ENCODE peak calls at places on chromosomes 4 and X, in four cellular contexts. H is HepG2, T is GM12878, V is K562. B is an unnamed sample.

GRCh38 chr4:71732706-71733105 is 51.2 kb downstream of the GC start:
- DNase-seq in T (no peak), H (peak; percentile 13), V (peak; percentile 17), B (peak; percentile 31)

GRCh38 chrX:17475820-17476219 is 100.8 kb downstream of the NHS start:
- DNase-seq in T (no peak), H (no peak), V (no peak), B (no peak)

GRCh38 chrX:105051364-105051763 is 169.1 kb downstream of the TEX13A start:
- DNase-seq in H (no peak), V (no peak), T (no peak), B (no peak)

GRCh38 chrX:68829594-68830485 is 1.0 kb downstream of the EFNB1 start:
- DNase-seq in H (no peak), V (no peak), T (no peak), B (no peak)

GRCh38 chr4:108426493-108426892 is 193.9 kb upstream of the RPL34 start:
- DNase-seq in T (no peak), H (no peak), V (no peak), B (no peak)

GRCh38 chr4:183364025-183364424 is 41.8 kb upstream of the CLDN24 start:
- DNase-seq in H (no peak), V (no peak), T (no peak), B (no peak)

GRCh38 chr4:5956285-5957021 is 61.8 kb downstream of the C4orf50 start:
- DNase-seq in H (peak; percentile 11), T (no peak), V (no peak), B (no peak)

GRCh38 chrX:97039363-97040029 is 155.8 kb downstream of the RPA4 start:
- DNase-seq in V (no peak), H (no peak), T (peak; percentile 61), B (no peak)

GRCh38 chr4:77104405-77105292 is 28.9 kb upstream of the CCNI start:
- DNase-seq in H (no peak), V (no peak), T (no peak), B (no peak)

GRCh38 chr4:7624361-7624760 is 189.6 kb upstream of the PSAPL1 start:
- DNase-seq in H (no peak), V (no peak), T (no peak), B (no peak)

GRCh38 chr4:77881460-77882295 is 19.0 kb downstream of the MRPL1 start:
- DNase-seq in T (no peak), V (no peak), H (peak; percentile 80), B (no peak)

GRCh38 chr4:145679991-145680455 is at the start of gene C4orf51:
- DNase-seq in T (no peak), V (no peak), H (peak; percentile 10), B (no peak)

GRCh38 chrX:130975947-130976346 is 72.9 kb upstream of the ENOX2 start:
- DNase-seq in H (peak; percentile 24), V (peak; percentile 39), T (no peak), B (peak; percentile 72)

GRCh38 chr4:173214661-173215060 is 46.0 kb downstream of the GALNT7 start:
- DNase-seq in V (no peak), T (no peak), H (no peak), B (no peak)

GRCh38 chrX:50484662-50485061 is 14.0 kb upstream of the DGKK start:
- DNase-seq in T (no peak), V (no peak), H (no peak), B (no peak)

GRCh38 chr4:54548831-54549460 is 108.8 kb upstream of the KIT start:
- DNase-seq in V (no peak), T (no peak), H (no peak), B (no peak)

GRCh38 chrX:21986596-21986995 is 45.5 kb upstream of the PHEX start:
- DNase-seq in V (no peak), T (no peak), H (no peak), B (no peak)

GRCh38 chrX:45320191-45320590 is 119.5 kb upstream of the DIPK2B start:
- DNase-seq in V (no peak), H (no peak), T (no peak), B (no peak)

GRCh38 chrX:37383313-37383712 is 34.1 kb downstream of the PRRG1 start:
- DNase-seq in V (no peak), H (no peak), T (no peak), B (no peak)

GRCh38 chrX:104721854-104722253 is 155.9 kb downstream of the IL1RAPL2 start:
- DNase-seq in V (no peak), H (no peak), T (no peak), B (no peak)

GRCh38 chr4:120156115-120156718 is 89.6 kb upstream of the MAD2L1 start:
- DNase-seq in T (peak; percentile 7), H (peak; percentile 58), V (peak; percentile 26), B (peak; percentile 22)

GRCh38 chrX:25858273-25858880 is 279.8 kb upstream of the MAGEB18 start:
- DNase-seq in H (no peak), T (no peak), V (no peak), B (no peak)

GRCh38 chr4:150261571-150261970 is 183.3 kb downstream of the DCLK2 start:
- DNase-seq in T (no peak), V (no peak), H (no peak), B (no peak)

GRCh38 chr4:18689308-18689915 is 667.9 kb upstream of the LCORL start:
- DNase-seq in V (peak; percentile 26), T (no peak), H (peak; percentile 16), B (peak; percentile 40)

GRCh38 chr4:8602686-8603430 is 10.3 kb downstream of the CPZ start:
- DNase-seq in T (no peak), V (no peak), H (no peak), B (no peak)

GRCh38 chr4:99610605-99611172 is 36.1 kb downstream of the MTTP start:
- DNase-seq in H (no peak), T (no peak), V (no peak), B (no peak)

DNA sequence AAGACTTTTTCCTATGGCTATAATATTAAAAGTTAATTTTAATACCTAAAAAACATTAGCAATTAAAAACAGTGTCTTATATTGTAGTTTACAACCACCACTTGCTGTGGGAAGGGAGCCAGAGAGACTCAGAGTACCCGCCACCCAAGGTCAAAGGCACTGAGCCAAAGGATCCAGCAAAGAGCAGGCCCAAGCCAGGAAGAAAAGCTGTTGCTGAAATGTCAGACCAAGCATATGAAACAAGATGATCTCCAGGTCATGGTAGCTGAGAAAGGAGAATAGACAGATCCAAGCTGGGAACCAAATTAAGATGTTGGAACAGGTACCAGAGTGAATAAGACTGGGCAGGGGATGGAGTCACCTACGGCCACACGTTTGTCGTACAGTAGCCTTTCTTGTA is 18.8 kb upstream of the ATOH1 start:
- DNase-seq in V (no peak), T (no peak), H (no peak), B (no peak)
- TF ChIP-seq FOXK2 in V (no peak), T (no peak), H (no peak), B (no peak)

DNA sequence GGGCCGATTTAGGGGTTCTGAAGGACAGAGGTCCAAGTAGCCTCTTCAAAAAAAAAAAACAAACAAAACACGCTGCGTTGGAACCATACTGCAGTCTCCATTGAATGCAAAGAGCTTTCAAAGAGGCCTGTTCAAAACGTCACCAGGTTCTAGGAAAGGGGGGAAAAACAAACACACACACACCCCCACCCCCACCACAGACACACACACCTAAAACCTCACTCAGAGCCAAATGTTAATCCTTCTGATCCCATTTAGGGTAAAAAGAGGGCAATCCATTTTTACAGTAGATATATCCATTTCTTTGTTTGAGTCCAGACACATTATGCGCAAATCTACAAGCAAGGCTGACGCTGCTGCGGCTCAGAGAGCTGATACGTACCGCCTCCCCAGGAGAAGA is 1.4 kb downstream of the NKRF start:
- DNase-seq in H (no peak), V (no peak), T (no peak), B (no peak)
- TF ChIP-seq FOXK2 in H (no peak), V (no peak), T (no peak), B (no peak)

GRCh38 chr4:57081651-57082349 is 28.4 kb downstream of the IGFBP7 start:
- DNase-seq in T (no peak), V (no peak), H (no peak), B (no peak)
- TF ChIP-seq FOXK2 in T (no peak), V (no peak), H (no peak), B (no peak)

GRCh38 chr4:155371432-155372043 is 5.2 kb downstream of the MAP9 start:
- DNase-seq in H (no peak), T (no peak), V (no peak), B (no peak)
- TF ChIP-seq FOXK2 in H (no peak), T (no peak), V (no peak), B (no peak)

GRCh38 chrX:29941292-29941691 is 274.1 kb upstream of the MAGEB2 start:
- DNase-seq in T (no peak), H (peak; percentile 4), V (no peak), B (no peak)
- TF ChIP-seq FOXK2 in T (no peak), H (no peak), V (no peak), B (no peak)

GRCh38 chr4:139554726-139555072 is 1.3 kb downstream of the SETD7 start:
- DNase-seq in V (no peak), H (no peak), T (no peak), B (no peak)

GRCh38 chr4:139556071-139556734 is at the start of gene SETD7:
- DNase-seq in T (no peak), H (no peak), V (peak; percentile 32), B (peak; percentile 66)

GRCh38 chr4:139556735-139557505 is 901 bp upstream of the SETD7 start:
- DNase-seq in V (peak; percentile 19), T (no peak), H (no peak), B (peak; percentile 37)

GRCh38 chr4:139555073-139555704 is 830 bp downstream of the SETD7 start:
- DNase-seq in T (no peak), V (peak; percentile 49), H (no peak), B (peak; percentile 83)

DNA sequence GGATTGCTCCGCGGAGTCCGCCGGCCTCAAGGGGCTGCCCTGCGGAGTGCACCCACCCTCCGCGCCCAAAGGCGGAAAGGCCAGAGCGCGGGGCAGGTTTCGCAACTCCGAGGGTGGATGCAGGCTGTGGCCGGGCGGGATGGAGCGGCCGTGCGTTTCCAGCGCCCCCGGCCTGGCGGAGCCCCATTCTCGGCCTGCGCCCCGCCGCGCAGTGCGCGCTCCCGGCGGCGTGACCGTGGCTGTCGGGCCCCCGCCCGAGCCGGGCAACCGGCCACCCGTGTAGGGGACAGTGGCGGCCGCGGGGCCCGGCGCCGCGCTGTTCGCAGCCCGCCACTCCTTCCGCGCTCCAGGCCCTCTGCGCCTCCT is 331 bp downstream of the SETD7 start:
- DNase-seq in V (peak; percentile 25), H (no peak), T (no peak), B (no peak)
- TF ChIP-seq FOXK2 in V (no peak), H (no peak), T (no peak), B (no peak)

GRCh38 chrX:966396-967070 is 245.9 kb downstream of the CRLF2 start:
- DNase-seq in T (no peak), V (no peak), H (no peak), B (no peak)

GRCh38 chrX:960821-961220 is 251.6 kb downstream of the CRLF2 start:
- DNase-seq in T (no peak), H (no peak), V (no peak), B (no peak)

GRCh38 chrX:968391-968790 is 244.1 kb downstream of the CRLF2 start:
- DNase-seq in V (no peak), H (no peak), T (no peak), B (no peak)

DNA sequence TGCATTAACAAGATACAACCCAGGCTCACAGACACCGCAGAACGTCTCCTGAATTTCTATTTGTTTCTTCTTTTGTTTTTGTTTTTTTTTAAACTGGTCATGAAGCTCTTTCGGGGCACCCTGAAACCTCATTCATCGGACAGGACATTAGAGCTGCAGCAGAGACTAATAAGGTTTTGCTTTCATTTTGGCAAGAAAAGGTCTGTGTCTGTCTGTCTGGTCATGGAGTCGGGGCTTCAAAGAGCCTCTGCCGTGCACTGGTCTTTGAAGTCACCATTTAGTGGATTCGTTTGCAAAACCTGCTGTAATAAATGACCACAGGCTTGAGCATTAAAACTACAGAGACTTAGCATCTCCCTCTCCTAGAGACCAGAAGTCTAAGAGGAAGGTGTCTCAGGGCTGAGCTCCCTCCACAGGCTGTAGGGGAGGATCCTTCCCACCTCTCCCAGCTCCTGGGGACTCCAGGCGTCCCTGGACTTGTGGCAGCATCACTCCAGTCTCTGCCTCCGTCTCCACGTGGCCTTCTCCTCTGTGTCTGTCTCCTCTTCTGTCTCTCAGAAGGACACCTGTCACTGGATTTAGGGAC is 247.5 kb downstream of the CRLF2 start:
- DNase-seq in T (no peak), H (no peak), V (no peak), B (no peak)
- TF ChIP-seq FOXK2 in T (no peak), H (no peak), V (no peak), B (no peak)

B was measured in HEK293T.